ENCODE peak calls at places on chromosomes 12 and 14, in eight cellular contexts. O is RWPE2, K is ovary, S is esophagus muscularis mucosa, V is left ventricle myocardium inferior, J is adrenal gland, H is thyroid gland, U is colonic mucosa. E is an unnamed sample.

GRCh38 chr12:113130457-113131135 is 5.0 kb downstream of the RASAL1 start:
- DNase-seq in O (no peak), K (no peak), S (no peak), V (no peak), J (peak; percentile 86), H (peak; percentile 87), U (no peak), E (no peak)

GRCh38 chr14:73462815-73463214 is 4.5 kb upstream of the NUMB start:
- DNase-seq in O (no peak), K (no peak), S (no peak), V (no peak), J (no peak), H (no peak), U (no peak), E (no peak)

GRCh38 chr14:94304243-94304642 is 11.2 kb upstream of the SERPINA10 start:
- DNase-seq in O (no peak), K (no peak), S (peak; percentile 91), V (no peak), J (no peak), H (no peak), U (peak; percentile 6), E (no peak)

GRCh38 chr12:19075711-19076340 is 53.7 kb upstream of the PLEKHA5 start:
- DNase-seq in O (no peak), K (no peak), S (no peak), V (no peak), J (no peak), H (no peak), U (no peak), E (no peak)

GRCh38 chr12:39103552-39104165 is 198.3 kb upstream of the CPNE8 start:
- DNase-seq in O (no peak), K (no peak), S (no peak), V (no peak), J (no peak), H (no peak), U (peak; percentile 30), E (peak; percentile 57)

GRCh38 chr12:92398565-92399309 is 253.1 kb upstream of the BTG1 start:
- DNase-seq in O (no peak), K (no peak), S (peak; percentile 85), V (no peak), J (no peak), H (no peak), U (no peak), E (no peak)

GRCh38 chr14:104425171-104425681 is 154.3 kb upstream of the C14orf180 start:
- DNase-seq in O (peak; percentile 55), K (no peak), S (peak; percentile 74), V (no peak), J (no peak), H (no peak), U (no peak), E (no peak)

GRCh38 chr14:23056257-23056955 is 914 bp downstream of the CDH24 start:
- DNase-seq in O (peak; percentile 85), K (peak; percentile 55), S (no peak), V (peak; percentile 59), J (peak; percentile 72), H (peak; percentile 57), U (peak; percentile 78), E (no peak)

GRCh38 chr12:100382327-100382726 is 25.5 kb downstream of the SLC17A8 start:
- DNase-seq in O (no peak), K (no peak), S (no peak), V (no peak), J (no peak), H (no peak), U (no peak), E (no peak)

GRCh38 chr14:63203618-63204406 is 431 bp upstream of the RHOJ start:
- DNase-seq in O (no peak), K (peak; percentile 82), S (peak; percentile 93), V (peak; percentile 79), J (peak; percentile 68), H (peak; percentile 37), U (peak; percentile 59), E (peak; percentile 25)

GRCh38 chr12:116164263-116164817 is 113.2 kb downstream of the MED13L start:
- DNase-seq in O (no peak), K (no peak), S (no peak), V (no peak), J (no peak), H (no peak), U (no peak), E (no peak)

GRCh38 chr12:89160716-89161123 is 191.6 kb downstream of the DUSP6 start:
- DNase-seq in O (peak; percentile 78), K (no peak), S (peak; percentile 93), V (peak; percentile 67), J (peak; percentile 50), H (no peak), U (peak; percentile 40), E (no peak)

GRCh38 chr12:89154743-89155530 is 197.4 kb downstream of the DUSP6 start:
- DNase-seq in O (no peak), K (no peak), S (no peak), V (no peak), J (no peak), H (no peak), U (no peak), E (no peak)

GRCh38 chr12:89156862-89157262 is 195.4 kb downstream of the DUSP6 start:
- DNase-seq in O (no peak), K (no peak), S (no peak), V (no peak), J (no peak), H (no peak), U (no peak), E (no peak)

GRCh38 chr12:89156324-89156723 is 196.0 kb downstream of the DUSP6 start:
- DNase-seq in O (no peak), K (no peak), S (no peak), V (no peak), J (no peak), H (no peak), U (no peak), E (no peak)

DNA sequence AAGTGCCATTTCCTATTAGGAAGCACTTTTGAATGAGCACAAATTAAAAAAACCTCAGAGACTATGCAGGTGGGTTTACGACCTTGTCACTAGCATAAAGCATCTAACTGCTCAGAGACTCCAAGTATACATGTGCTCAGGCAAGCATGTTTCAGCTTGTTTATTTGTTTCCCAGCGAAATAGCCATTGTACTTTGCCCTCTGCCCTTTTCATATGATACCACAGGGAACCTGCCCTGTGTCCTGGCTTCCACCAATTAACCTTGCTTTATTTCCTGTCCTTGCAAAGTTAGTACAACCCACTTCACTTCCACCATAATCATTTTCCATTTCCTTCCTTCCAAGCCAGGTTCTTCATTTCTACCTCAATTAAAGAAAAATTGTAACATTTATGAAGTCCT is 194.9 kb downstream of the DUSP6 start:
- DNase-seq in O (no peak), K (no peak), S (no peak), V (no peak), J (no peak), H (no peak), U (peak; percentile 28), E (no peak)
- H3K27ac ChIP-seq in O (peak overlapping the region; percentile 28), K (no peak overlapping the region), S (no peak overlapping the region), V (no peak overlapping the region), J (no peak overlapping the region), H (no peak overlapping the region), U (peak overlapping the region; percentile 4), E (no peak overlapping the region)

GRCh38 chr12:76878899-76879709 is at the start of gene CSRP2:
- DNase-seq in O (peak; percentile 84), K (peak; percentile 91), S (peak; percentile 95), V (peak; percentile 91), J (peak; percentile 83), H (peak; percentile 91), U (peak; percentile 90), E (peak; percentile 76)

GRCh38 chr12:76876696-76877229 is 2.1 kb downstream of the CSRP2 start:
- DNase-seq in O (no peak), K (no peak), S (peak; percentile 55), V (no peak), J (no peak), H (no peak), U (no peak), E (no peak)

GRCh38 chr12:76879710-76880025 is 849 bp upstream of the CSRP2 start:
- DNase-seq in O (no peak), K (no peak), S (no peak), V (no peak), J (peak; percentile 45), H (peak; percentile 27), U (no peak), E (no peak)

GRCh38 chr12:76880156-76881023 is 1.6 kb upstream of the CSRP2 start:
- DNase-seq in O (no peak), K (no peak), S (peak; percentile 79), V (no peak), J (no peak), H (no peak), U (no peak), E (no peak)

GRCh38 chr12:76878045-76878898 is 547 bp downstream of the CSRP2 start:
- DNase-seq in O (no peak), K (no peak), S (peak; percentile 89), V (no peak), J (peak; percentile 15), H (peak; percentile 64), U (peak; percentile 27), E (peak; percentile 13)
- H3K4me1 ChIP-seq in O (peaks cover 12% of the 10 kb centered on the region), K (no peaks in the 10 kb centered on the region), S (peaks cover 48% of the 10 kb centered on the region), V (peaks cover 47% of the 10 kb centered on the region), J (peaks cover 14% of the 10 kb centered on the region), H (peaks cover 8% of the 10 kb centered on the region), U (peaks cover 6% of the 10 kb centered on the region), E (peaks cover 2% of the 10 kb centered on the region)

GRCh38 chr14:49057838-49058510 is 528.2 kb downstream of the RPS29 start:
- DNase-seq in O (no peak), K (no peak), S (no peak), V (no peak), J (no peak), H (no peak), U (no peak), E (no peak)
- H3K27ac ChIP-seq in O (no peak overlapping the region), K (no peak overlapping the region), S (no peak overlapping the region), V (no peak overlapping the region), J (no peak overlapping the region), H (no peak overlapping the region), U (no peak overlapping the region), E (no peak overlapping the region)

GRCh38 chr14:71943695-71944018 is 11.4 kb downstream of the RGS6 start:
- DNase-seq in O (no peak), K (no peak), S (no peak), V (no peak), J (no peak), H (no peak), U (no peak), E (no peak)

GRCh38 chr14:71948101-71948500 is 15.9 kb downstream of the RGS6 start:
- DNase-seq in O (no peak), K (no peak), S (no peak), V (no peak), J (no peak), H (no peak), U (no peak), E (no peak)

DNA sequence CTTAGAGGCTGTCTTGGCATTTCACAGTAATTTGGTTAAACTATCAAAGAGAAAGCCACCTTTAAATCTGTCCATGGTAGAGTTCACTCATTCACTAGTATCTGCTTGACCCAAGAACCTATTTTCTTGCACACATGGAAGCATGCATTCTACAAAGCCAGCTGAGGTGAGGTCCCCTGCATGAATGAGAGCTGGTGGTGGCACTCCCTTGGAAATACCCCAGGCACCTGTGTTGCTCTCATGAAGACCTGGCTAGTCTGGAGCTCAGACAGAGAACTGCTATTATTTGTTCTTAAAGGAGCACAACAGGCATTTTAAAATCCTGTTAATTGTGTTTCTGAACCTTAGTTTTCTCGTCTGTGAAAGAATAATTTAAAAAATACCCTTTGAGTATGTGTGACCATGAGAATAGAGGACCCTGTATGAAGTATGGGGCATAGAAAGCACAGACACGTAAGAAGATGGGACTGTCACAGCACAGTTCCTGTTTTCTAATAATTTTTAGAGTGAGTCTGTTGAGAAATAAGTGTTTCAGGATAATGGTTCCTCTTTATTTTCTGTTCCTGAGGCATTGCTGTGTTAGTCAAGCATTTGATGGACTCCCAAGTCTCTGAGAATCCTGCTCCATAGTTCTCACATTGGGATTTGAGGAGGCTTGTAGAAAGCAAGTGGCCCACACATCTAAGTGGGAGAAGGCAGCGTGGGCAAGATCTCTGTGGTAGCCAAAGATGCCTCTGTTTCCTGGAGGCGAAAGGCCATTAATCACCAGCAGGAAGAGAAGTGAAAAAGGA is 10.9 kb downstream of the RGS6 start:
- DNase-seq in O (no peak), K (no peak), S (no peak), V (no peak), J (no peak), H (no peak), U (no peak), E (no peak)
- H3K4me1 ChIP-seq in O (no peaks in the 10 kb centered on the region), K (no peaks in the 10 kb centered on the region), S (no peaks in the 10 kb centered on the region), V (no peaks in the 10 kb centered on the region), J (no peaks in the 10 kb centered on the region), H (no peaks in the 10 kb centered on the region), U (no peaks in the 10 kb centered on the region), E (no peaks in the 10 kb centered on the region)